ENCODE peak calls at places on chromosomes 13 and 19, in four cellular contexts. U, R, Z and I are unnamed samples.

GRCh38 chr13:39329182-39329639 is 273.8 kb downstream of the LHFPL6 start:
- DNase-seq in Z (no peak), U (no peak), R (no peak), I (no peak)

GRCh38 chr13:111472083-111472482 is 151.6 kb downstream of the TEX29 start:
- DNase-seq in Z (no peak), R (no peak), U (no peak), I (no peak)

GRCh38 chr13:42354246-42355117 is 82.5 kb downstream of the AKAP11 start:
- DNase-seq in R (no peak), U (no peak), Z (no peak), I (peak)

GRCh38 chr19:55672418-55672817 is 2.6 kb upstream of the EPN1 start:
- DNase-seq in R (no peak), Z (no peak), U (peak), I (no peak)

GRCh38 chr19:37931941-37932655 is 25.1 kb downstream of the SIPA1L3 start:
- DNase-seq in U (no peak), R (no peak), Z (peak), I (peak)

GRCh38 chr19:57708641-57709354 is at the start of gene ZNF154:
- DNase-seq in U (no peak), Z (no peak), R (no peak), I (peak)

GRCh38 chr13:99959538-99960230 is 11.9 kb downstream of the ZIC5 start:
- DNase-seq in Z (no peak), U (no peak), R (no peak), I (peak)

GRCh38 chr19:6238256-6238642 is 41.5 kb downstream of the MLLT1 start:
- DNase-seq in R (peak), Z (no peak), U (peak), I (no peak)

GRCh38 chr19:58455306-58455705 is 3.9 kb downstream of the ZNF324B start:
- DNase-seq in R (no peak), U (no peak), Z (no peak), I (no peak)

GRCh38 chr13:75555836-75556235 is 6.2 kb downstream of the UCHL3 start:
- DNase-seq in U (no peak), Z (no peak), R (no peak), I (no peak)

DNA sequence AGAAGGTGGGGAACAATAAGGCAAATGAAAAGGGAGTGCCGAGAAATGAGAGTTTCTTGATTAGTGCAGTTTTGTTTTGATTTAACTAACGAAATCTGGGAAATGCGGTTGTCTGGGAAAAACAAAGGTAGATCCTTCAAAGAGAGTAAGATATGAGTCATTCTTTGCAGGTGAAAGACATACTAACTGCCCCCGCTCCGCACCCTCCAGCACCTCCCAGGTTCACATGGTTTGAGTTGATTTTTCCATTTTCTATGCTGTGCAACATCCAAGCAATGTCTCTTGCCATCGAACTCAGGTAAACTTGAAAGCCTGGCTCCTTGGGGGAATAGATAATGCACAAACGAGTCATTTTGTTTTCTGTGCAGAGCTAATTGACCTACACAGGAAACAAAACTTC is 84.1 kb upstream of the KLF12 start:
- DNase-seq in R (no peak), U (no peak), Z (no peak), I (no peak)
- TF ChIP-seq FOXJ3 in R (no peak), U (no peak), Z (no peak), I (no peak)

GRCh38 chr19:8214802-8215201 is 5.6 kb downstream of the CERS4 start:
- DNase-seq in Z (no peak), U (no peak), R (no peak), I (no peak)
- TF ChIP-seq FOXJ3 in Z (no peak), U (no peak), R (no peak), I (no peak)

GRCh38 chr19:42111384-42111783 is 20.9 kb downstream of the POU2F2 start:
- DNase-seq in Z (no peak), U (no peak), R (no peak), I (no peak)
- TF ChIP-seq FOXJ3 in Z (no peak), U (no peak), R (no peak), I (no peak)

GRCh38 chr13:108332791-108333190 is 63.3 kb downstream of the TNFSF13B start:
- DNase-seq in Z (no peak), R (no peak), U (no peak), I (no peak)
- TF ChIP-seq FOXJ3 in Z (no peak), R (no peak), U (no peak), I (no peak)

GRCh38 chr19:49102303-49102702 is 11.9 kb upstream of the LIN7B start:
- DNase-seq in R (no peak), U (no peak), Z (no peak), I (no peak)

GRCh38 chr19:49094505-49095482 is 9.5 kb downstream of the SNRNP70 start:
- DNase-seq in U (no peak), R (no peak), Z (no peak), I (no peak)

GRCh38 chr19:49097453-49098288 is 12.4 kb downstream of the SNRNP70 start:
- DNase-seq in R (peak), Z (peak), U (peak), I (peak)

GRCh38 chr19:49101160-49101559 is 13.0 kb upstream of the LIN7B start:
- DNase-seq in U (peak), R (no peak), Z (no peak), I (no peak)

DNA sequence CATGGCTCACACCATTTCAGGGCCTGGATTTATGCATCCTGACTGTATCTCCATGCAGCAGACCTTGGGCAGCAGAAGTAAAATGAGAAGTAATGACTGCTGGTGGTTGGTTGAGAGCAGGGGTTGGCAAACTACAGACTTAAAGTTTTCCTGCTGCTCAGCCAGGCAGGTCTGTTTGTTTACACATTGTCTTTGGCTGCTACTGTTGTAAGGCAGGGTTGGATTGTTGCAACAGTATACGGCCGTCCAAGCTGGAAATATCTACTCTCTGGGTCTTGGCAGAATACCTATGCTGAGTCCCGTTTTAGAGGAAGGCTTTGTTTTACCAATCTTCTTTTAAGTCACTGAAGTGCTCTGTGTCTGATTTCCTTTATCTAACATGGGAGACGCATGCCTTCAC is 13.5 kb downstream of the SNRNP70 start:
- DNase-seq in R (no peak), Z (no peak), U (no peak), I (no peak)
- TF ChIP-seq FOXJ3 in R (no peak), Z (no peak), U (no peak), I (no peak)